ENCODE peak calls at places on chromosome 3, in six cellular contexts. V, L, I, M, P and Y are unnamed samples. For H3K27me3, the result is how much of the 10 kb centered on the place peaks cover.

GRCh38 chr3:191412764-191413163 is 48.2 kb upstream of the PYDC2 start:
- DNase-seq in V (no peak), L (peak), I (no peak), M (no peak), P (peak), Y (no peak)

GRCh38 chr3:13624021-13624420 is 75.1 kb downstream of the FBLN2 start:
- DNase-seq in V (no peak), L (no peak), I (no peak), M (no peak), P (no peak), Y (no peak)

GRCh38 chr3:193347507-193348501 is 30.7 kb downstream of the ATP13A5 start:
- DNase-seq in V (no peak), L (no peak), I (no peak), M (no peak), P (peak), Y (no peak)

GRCh38 chr3:133568294-133569014 is 5.0 kb upstream of the CDV3 start:
- DNase-seq in V (no peak), L (peak), I (no peak), M (no peak), P (no peak), Y (no peak)

GRCh38 chr3:64214002-64214696 is 11.1 kb downstream of the PRICKLE2 start:
- DNase-seq in V (peak), L (peak), I (no peak), M (peak), P (no peak), Y (no peak)

GRCh38 chr3:54206874-54207273 is 84.5 kb downstream of the CACNA2D3 start:
- DNase-seq in V (no peak), L (no peak), I (no peak), M (no peak), P (peak), Y (no peak)

GRCh38 chr3:71858493-71859127 is 73.7 kb upstream of the PROK2 start:
- DNase-seq in V (no peak), L (no peak), I (no peak), M (no peak), P (peak), Y (no peak)

GRCh38 chr3:121998030-121998580 is 23.9 kb downstream of the ILDR1 start:
- DNase-seq in V (no peak), L (peak), I (no peak), M (no peak), P (no peak), Y (no peak)

GRCh38 chr3:99859855-99860254 is 42.2 kb downstream of the CMSS1 start:
- DNase-seq in V (no peak), L (peak), I (no peak), M (no peak), P (no peak), Y (no peak)

GRCh38 chr3:13213911-13214846 is 140.9 kb upstream of the IQSEC1 start:
- DNase-seq in V (no peak), L (no peak), I (no peak), M (no peak), P (no peak), Y (no peak)

GRCh38 chr3:195123196-195123805 is 147.7 kb downstream of the XXYLT1 start:
- DNase-seq in V (no peak), L (peak), I (no peak), M (no peak), P (peak), Y (no peak)

GRCh38 chr3:7285502-7285901 is 424.6 kb downstream of the GRM7 start:
- DNase-seq in V (no peak), L (no peak), I (no peak), M (no peak), P (peak), Y (no peak)
- TF ChIP-seq CTCF in V (no peak), L (peak), I (no peak), M (no peak), P (peak), Y (no peak)

DNA sequence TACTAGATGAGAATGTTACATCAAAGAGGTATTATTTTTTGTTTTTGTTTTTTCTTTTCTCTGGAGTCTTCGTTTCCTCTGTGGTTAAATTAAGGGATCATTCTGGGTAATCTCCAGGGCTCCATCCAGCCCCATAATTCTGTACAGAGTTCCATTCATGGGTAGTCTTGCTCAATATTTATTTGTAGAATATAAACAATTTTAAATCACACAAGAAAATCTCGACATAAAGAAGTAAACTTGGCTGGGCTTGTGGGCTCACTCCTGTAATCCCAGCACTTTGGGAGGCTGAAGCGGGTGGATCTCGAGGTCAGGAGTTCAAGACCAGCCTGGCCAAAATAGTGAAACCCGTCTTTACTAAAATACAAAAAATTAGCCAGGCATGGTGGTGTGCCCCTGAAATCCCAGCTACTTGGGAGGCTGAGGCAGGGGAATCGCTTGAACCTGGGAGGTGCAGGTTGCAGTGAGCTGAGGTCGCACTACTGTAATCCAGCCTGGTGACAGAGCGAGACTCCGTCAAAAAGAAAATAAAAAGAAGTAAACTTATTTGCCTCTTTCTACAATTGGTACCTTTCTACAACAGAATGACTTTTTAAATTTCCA is 166.8 kb upstream of the TGFBR2 start:
- DNase-seq in V (no peak), L (no peak), I (no peak), M (no peak), P (no peak), Y (no peak)
- H3K27ac ChIP-seq in V (no peak), L (no peak), I (peak), M (peak), P (no peak), Y (no peak)

GRCh38 chr3:105354429-105354828 is 12.3 kb upstream of the ALCAM start:
- DNase-seq in V (no peak), L (peak), I (no peak), M (no peak), P (peak), Y (no peak)

GRCh38 chr3:105356988-105357387 is 9.7 kb upstream of the ALCAM start:
- DNase-seq in V (no peak), L (no peak), I (no peak), M (no peak), P (no peak), Y (no peak)

GRCh38 chr3:105355355-105356063 is 11.2 kb upstream of the ALCAM start:
- DNase-seq in V (no peak), L (peak), I (no peak), M (no peak), P (no peak), Y (no peak)

GRCh38 chr3:105362021-105362665 is 4.6 kb upstream of the ALCAM start:
- DNase-seq in V (no peak), L (peak), I (no peak), M (no peak), P (no peak), Y (no peak)

DNA sequence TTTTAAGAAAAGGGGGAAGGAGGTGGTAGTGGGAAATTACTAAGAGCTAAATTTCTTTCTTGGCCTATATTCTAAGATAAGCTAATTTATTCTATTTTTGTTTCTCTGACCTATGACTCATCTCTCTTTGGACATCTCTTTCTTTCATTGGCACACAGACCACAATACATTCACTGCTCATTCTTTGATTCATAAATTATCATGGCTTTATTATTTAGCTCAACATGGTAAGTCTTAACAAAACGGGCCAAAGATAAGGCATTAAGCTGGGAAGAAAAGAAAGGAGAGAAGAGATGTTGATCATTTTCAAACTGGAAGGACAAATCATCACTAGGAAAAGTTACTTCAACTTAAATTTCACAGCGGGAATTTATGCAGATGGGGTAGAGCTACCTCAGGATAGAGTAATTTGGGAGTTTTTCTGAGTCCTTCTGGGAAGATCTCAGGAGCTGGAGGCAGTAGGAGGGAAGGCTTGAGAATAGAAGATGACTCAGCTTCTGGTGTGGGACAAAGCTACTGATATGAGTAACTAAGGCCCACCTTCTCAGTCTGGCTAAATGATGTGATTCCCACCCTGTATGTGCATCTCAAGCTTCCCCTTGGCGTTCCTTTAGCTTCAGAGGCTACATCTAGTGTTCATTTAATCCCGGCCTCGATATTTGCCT is 7.5 kb upstream of the ALCAM start:
- DNase-seq in V (no peak), L (peak), I (no peak), M (no peak), P (no peak), Y (no peak)
- H3K27me3 ChIP-seq in V (under half), L (under half), I (under half), M (under half), P (under half), Y (under half)

GRCh38 chr3:29533992-29534391 is 253.1 kb downstream of the RBMS3 start:
- DNase-seq in V (no peak), L (no peak), I (no peak), M (no peak), P (no peak), Y (no peak)

GRCh38 chr3:29531611-29532150 is 250.8 kb downstream of the RBMS3 start:
- DNase-seq in V (no peak), L (no peak), I (no peak), M (no peak), P (no peak), Y (no peak)

GRCh38 chr3:29536016-29536736 is 255.3 kb downstream of the RBMS3 start:
- DNase-seq in V (no peak), L (no peak), I (no peak), M (no peak), P (no peak), Y (no peak)

GRCh38 chr3:29527251-29527650 is 246.4 kb downstream of the RBMS3 start:
- DNase-seq in V (no peak), L (peak), I (no peak), M (no peak), P (no peak), Y (no peak)

GRCh38 chr3:29532473-29532872 is 251.6 kb downstream of the RBMS3 start:
- DNase-seq in V (no peak), L (no peak), I (no peak), M (no peak), P (no peak), Y (no peak)
- TF ChIP-seq CTCF in V (no peak), L (no peak), I (no peak), M (no peak), P (no peak), Y (no peak)

GRCh38 chr3:11713171-11713570 is 69.5 kb upstream of the VGLL4 start:
- DNase-seq in V (no peak), L (no peak), I (no peak), M (no peak), P (no peak), Y (no peak)

GRCh38 chr3:11711826-11712225 is 68.1 kb upstream of the VGLL4 start:
- DNase-seq in V (no peak), L (no peak), I (no peak), M (no peak), P (no peak), Y (no peak)

GRCh38 chr3:11716576-11717250 is 73.0 kb upstream of the VGLL4 start:
- DNase-seq in V (no peak), L (no peak), I (no peak), M (no peak), P (peak), Y (no peak)

GRCh38 chr3:11709782-11710181 is 66.1 kb upstream of the VGLL4 start:
- DNase-seq in V (no peak), L (no peak), I (no peak), M (no peak), P (no peak), Y (no peak)

DNA sequence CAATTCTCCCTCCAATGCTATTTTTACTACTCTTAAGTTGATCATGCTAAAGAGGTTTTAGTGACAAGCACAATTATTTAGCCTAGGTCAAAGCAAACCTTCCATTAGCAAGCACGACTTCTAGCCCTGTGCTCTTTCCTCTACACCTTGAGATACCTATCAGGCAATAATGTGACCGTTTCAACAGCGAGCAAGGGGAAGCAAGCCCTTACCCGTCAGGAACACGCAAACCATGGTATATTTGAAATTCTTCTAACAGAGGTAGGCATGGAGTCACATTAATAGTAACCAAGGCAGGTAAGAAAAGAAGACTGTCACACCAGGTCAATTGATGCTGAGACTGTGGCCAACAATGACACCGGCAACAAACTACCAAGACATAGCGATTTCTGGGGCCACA is 68.9 kb upstream of the VGLL4 start:
- DNase-seq in V (no peak), L (no peak), I (no peak), M (no peak), P (no peak), Y (no peak)
- H3K27ac ChIP-seq in V (no peak), L (no peak), I (no peak), M (no peak), P (no peak), Y (no peak)

GRCh38 chr3:32894977-32895376 is 56.5 kb upstream of the CCR4 start:
- DNase-seq in V (no peak), L (no peak), I (no peak), M (no peak), P (no peak), Y (no peak)
- H3K27me3 ChIP-seq in V (under half), L (under half), I (under half), M (under half), P (under half), Y (under half)